ENCODE peak calls at places on chromosomes 7 and 10, in seven cellular contexts. Y is GM10248; H is occipital lobe; V is activated naive CD4-positive, alpha-beta T cell treated with Interleukin-2 at 50 U/mL for 16 hours; E is OCI-M1; Z is cardiac muscle cell; D is glomerular endothelial cell. O is an unnamed sample.

GRCh38 chr10:73251683-73252444 is 580 bp downstream of the MRPS16 start:
- DNase-seq in Y (no peak), H (no peak), V (peak), E (peak), Z (no peak), D (no peak), O (no peak)

GRCh38 chr7:57210212-57210611 is 78.0 kb upstream of the ZNF479 start:
- DNase-seq in Y (no peak), H (no peak), V (no peak), E (no peak), Z (no peak), D (no peak), O (no peak)

GRCh38 chr7:94367940-94368339 is 26.8 kb upstream of the COL1A2 start:
- DNase-seq in Y (no peak), H (no peak), V (no peak), E (peak), Z (no peak), D (no peak), O (no peak)

GRCh38 chr10:92014620-92015019 is 91.0 kb downstream of the BTAF1 start:
- DNase-seq in Y (no peak), H (no peak), V (no peak), E (no peak), Z (no peak), D (no peak), O (no peak)

GRCh38 chr7:116246357-116246756 is 36.0 kb downstream of the TES start:
- DNase-seq in Y (no peak), H (no peak), V (no peak), E (no peak), Z (no peak), D (no peak), O (no peak)

GRCh38 chr7:157692156-157693011 is 355.6 kb downstream of the DNAJB6 start:
- DNase-seq in Y (no peak), H (no peak), V (no peak), E (no peak), Z (no peak), D (no peak), O (no peak)

GRCh38 chr7:33998487-33998886 is 93.1 kb downstream of the BMPER start:
- DNase-seq in Y (no peak), H (no peak), V (no peak), E (no peak), Z (no peak), D (no peak), O (no peak)

GRCh38 chr10:13491747-13492360 is 37.0 kb downstream of the BEND7 start:
- DNase-seq in Y (no peak), H (no peak), V (no peak), E (no peak), Z (no peak), D (no peak), O (no peak)

GRCh38 chr7:156173748-156174353 is 361.6 kb upstream of the SHH start:
- DNase-seq in Y (no peak), H (no peak), V (no peak), E (no peak), Z (no peak), D (no peak), O (no peak)

GRCh38 chr7:92621026-92621540 is 30.9 kb upstream of the FAM133B start:
- DNase-seq in Y (peak), H (peak), V (peak), E (peak), Z (peak), D (no peak), O (peak)

GRCh38 chr7:24169077-24169624 is 114.8 kb upstream of the NPY start:
- DNase-seq in Y (no peak), H (no peak), V (no peak), E (peak), Z (no peak), D (no peak), O (no peak)

GRCh38 chr7:12987238-12987637 is 299.8 kb downstream of the ARL4A start:
- DNase-seq in Y (no peak), H (no peak), V (no peak), E (no peak), Z (no peak), D (no peak), O (no peak)

GRCh38 chr7:78683566-78683965 is 769.9 kb downstream of the MAGI2 start:
- DNase-seq in Y (no peak), H (no peak), V (no peak), E (no peak), Z (no peak), D (no peak), O (no peak)

GRCh38 chr10:70528726-70529362 is 50.3 kb downstream of the PALD1 start:
- DNase-seq in Y (no peak), H (no peak), V (no peak), E (peak), Z (peak), D (no peak), O (no peak)

GRCh38 chr10:75404335-75405200 is 3.0 kb upstream of the ZNF503 start:
- DNase-seq in Y (peak), H (no peak), V (no peak), E (no peak), Z (peak), D (no peak), O (no peak)

GRCh38 chr7:117212969-117213877 is 109.6 kb downstream of the WNT2 start:
- DNase-seq in Y (peak), H (no peak), V (peak), E (peak), Z (peak), D (peak), O (no peak)

GRCh38 chr7:44969701-44970494 is 8.9 kb downstream of the MYO1G start:
- DNase-seq in Y (no peak), H (no peak), V (no peak), E (no peak), Z (no peak), D (no peak), O (no peak)

GRCh38 chr7:139635521-139636240 is 112.2 kb downstream of the CLEC2L start:
- DNase-seq in Y (no peak), H (no peak), V (peak), E (no peak), Z (no peak), D (no peak), O (no peak)

GRCh38 chr7:94903971-94904370 is 3.4 kb upstream of the PPP1R9A start:
- DNase-seq in Y (no peak), H (no peak), V (no peak), E (no peak), Z (no peak), D (no peak), O (no peak)

GRCh38 chr7:142125576-142125975 is 14.1 kb downstream of the MGAM2 start:
- DNase-seq in Y (no peak), H (no peak), V (no peak), E (no peak), Z (no peak), D (no peak), O (no peak)

GRCh38 chr7:18496336-18496700 is 769 bp downstream of the HDAC9 start:
- DNase-seq in Y (no peak), H (no peak), V (no peak), E (no peak), Z (no peak), D (no peak), O (no peak)

GRCh38 chr7:44637788-44638594 is 31.6 kb downstream of the OGDH start:
- DNase-seq in Y (peak), H (no peak), V (peak), E (peak), Z (no peak), D (no peak), O (peak)

GRCh38 chr10:36443233-36443632 is 682.2 kb upstream of the ANKRD30A start:
- DNase-seq in Y (no peak), H (no peak), V (no peak), E (no peak), Z (no peak), D (no peak), O (no peak)